ENCODE peak calls at places on chromosomes 16 and 17, in seven cellular contexts. One of them, this sample, is unnamed.

GRCh38 chr17:67570797-67571196 is 146.9 kb upstream of the NOL11 start:
- DNase-seq in cardiac septum: no peak
- DNase-seq in NCI-H510A treated with DMSO at 0.1 percent for 48 hours: no peak
- DNase-seq in fibroblast of lung: no peak
- DNase-seq in amygdala: no peak
- DNase-seq in NCI-H1105: no peak
- DNase-seq in uterus: no peak
- DNase-seq in this sample: no peak

GRCh38 chr16:84922351-84923135 is 88.8 kb downstream of the ZDHHC7 start:
- DNase-seq in fibroblast of lung: peak
- DNase-seq in cardiac septum: peak
- DNase-seq in amygdala: peak
- DNase-seq in uterus: peak
- DNase-seq in NCI-H510A treated with DMSO at 0.1 percent for 48 hours: peak
- DNase-seq in NCI-H1105: peak
- DNase-seq in this sample: no peak

GRCh38 chr16:87593710-87594258 is 8.5 kb upstream of the JPH3 start:
- DNase-seq in fibroblast of lung: no peak
- DNase-seq in NCI-H1105: no peak
- DNase-seq in amygdala: no peak
- DNase-seq in NCI-H510A treated with DMSO at 0.1 percent for 48 hours: no peak
- DNase-seq in cardiac septum: no peak
- DNase-seq in uterus: no peak
- DNase-seq in this sample: no peak

GRCh38 chr17:82867763-82868325 is 28.0 kb upstream of the ZNF750 start:
- DNase-seq in uterus: no peak
- DNase-seq in cardiac septum: no peak
- DNase-seq in NCI-H510A treated with DMSO at 0.1 percent for 48 hours: no peak
- DNase-seq in NCI-H1105: no peak
- DNase-seq in amygdala: no peak
- DNase-seq in fibroblast of lung: no peak
- DNase-seq in this sample: no peak

GRCh38 chr16:21646091-21646490 is 6.3 kb downstream of the IGSF6 start:
- DNase-seq in NCI-H510A treated with DMSO at 0.1 percent for 48 hours: no peak
- DNase-seq in cardiac septum: no peak
- DNase-seq in fibroblast of lung: no peak
- DNase-seq in NCI-H1105: no peak
- DNase-seq in amygdala: no peak
- DNase-seq in uterus: no peak
- DNase-seq in this sample: no peak

GRCh38 chr16:50310308-50311133 is 44.2 kb downstream of the ADCY7 start:
- DNase-seq in NCI-H510A treated with DMSO at 0.1 percent for 48 hours: no peak
- DNase-seq in cardiac septum: peak
- DNase-seq in NCI-H1105: no peak
- DNase-seq in fibroblast of lung: no peak
- DNase-seq in uterus: no peak
- DNase-seq in amygdala: no peak
- DNase-seq in this sample: no peak

GRCh38 chr17:72378414-72379395 is 257.9 kb downstream of the SOX9 start:
- DNase-seq in NCI-H1105: no peak
- DNase-seq in cardiac septum: no peak
- DNase-seq in NCI-H510A treated with DMSO at 0.1 percent for 48 hours: no peak
- DNase-seq in fibroblast of lung: no peak
- DNase-seq in amygdala: peak
- DNase-seq in uterus: no peak
- DNase-seq in this sample: no peak

GRCh38 chr16:86343733-86344585 is 166.4 kb upstream of the FOXF1 start:
- DNase-seq in cardiac septum: no peak
- DNase-seq in NCI-H1105: peak
- DNase-seq in uterus: no peak
- DNase-seq in amygdala: no peak
- DNase-seq in NCI-H510A treated with DMSO at 0.1 percent for 48 hours: no peak
- DNase-seq in fibroblast of lung: no peak
- DNase-seq in this sample: no peak

GRCh38 chr17:43398724-43399595 is at the start of gene ARL4D:
- DNase-seq in uterus: peak
- DNase-seq in fibroblast of lung: peak
- DNase-seq in cardiac septum: peak
- DNase-seq in NCI-H510A treated with DMSO at 0.1 percent for 48 hours: no peak
- DNase-seq in amygdala: peak
- DNase-seq in NCI-H1105: peak
- DNase-seq in this sample: peak

GRCh38 chr17:37146578-37147119 is 197.9 kb downstream of the AATF start:
- DNase-seq in NCI-H510A treated with DMSO at 0.1 percent for 48 hours: no peak
- DNase-seq in cardiac septum: no peak
- DNase-seq in fibroblast of lung: no peak
- DNase-seq in uterus: no peak
- DNase-seq in amygdala: no peak
- DNase-seq in NCI-H1105: no peak
- DNase-seq in this sample: no peak

GRCh38 chr16:89374393-89374948 is 115.9 kb downstream of the ANKRD11 start:
- DNase-seq in amygdala: peak
- DNase-seq in NCI-H510A treated with DMSO at 0.1 percent for 48 hours: peak
- DNase-seq in uterus: no peak
- DNase-seq in NCI-H1105: no peak
- DNase-seq in cardiac septum: no peak
- DNase-seq in fibroblast of lung: peak
- DNase-seq in this sample: no peak

GRCh38 chr17:7552621-7553051 is 3.8 kb downstream of the TNFSF12 start:
- DNase-seq in uterus: no peak
- DNase-seq in amygdala: no peak
- DNase-seq in fibroblast of lung: no peak
- DNase-seq in NCI-H1105: no peak
- DNase-seq in NCI-H510A treated with DMSO at 0.1 percent for 48 hours: no peak
- DNase-seq in cardiac septum: no peak
- DNase-seq in this sample: no peak

GRCh38 chr17:41331606-41332005 is 16.1 kb upstream of the KRTAP17-1 start:
- DNase-seq in cardiac septum: no peak
- DNase-seq in NCI-H510A treated with DMSO at 0.1 percent for 48 hours: no peak
- DNase-seq in fibroblast of lung: no peak
- DNase-seq in amygdala: no peak
- DNase-seq in uterus: no peak
- DNase-seq in NCI-H1105: no peak
- DNase-seq in this sample: no peak

GRCh38 chr16:78324649-78325274 is 225.3 kb downstream of the WWOX start:
- DNase-seq in cardiac septum: no peak
- DNase-seq in fibroblast of lung: peak
- DNase-seq in NCI-H510A treated with DMSO at 0.1 percent for 48 hours: no peak
- DNase-seq in uterus: no peak
- DNase-seq in NCI-H1105: no peak
- DNase-seq in amygdala: no peak
- DNase-seq in this sample: no peak

GRCh38 chr17:74730491-74731346 is 6.3 kb upstream of the RAB37 start:
- DNase-seq in NCI-H510A treated with DMSO at 0.1 percent for 48 hours: no peak
- DNase-seq in NCI-H1105: no peak
- DNase-seq in uterus: no peak
- DNase-seq in fibroblast of lung: no peak
- DNase-seq in cardiac septum: no peak
- DNase-seq in amygdala: no peak
- DNase-seq in this sample: no peak

GRCh38 chr16:66408181-66409048 is 18.7 kb upstream of the BEAN1 start:
- DNase-seq in NCI-H1105: no peak
- DNase-seq in fibroblast of lung: peak
- DNase-seq in amygdala: no peak
- DNase-seq in NCI-H510A treated with DMSO at 0.1 percent for 48 hours: no peak
- DNase-seq in uterus: no peak
- DNase-seq in cardiac septum: no peak
- DNase-seq in this sample: no peak

GRCh38 chr16:48220891-48221290 is 23.2 kb upstream of the LONP2 start:
- DNase-seq in cardiac septum: no peak
- DNase-seq in NCI-H510A treated with DMSO at 0.1 percent for 48 hours: no peak
- DNase-seq in uterus: no peak
- DNase-seq in NCI-H1105: no peak
- DNase-seq in amygdala: no peak
- DNase-seq in fibroblast of lung: no peak
- DNase-seq in this sample: no peak

GRCh38 chr16:19014456-19014855 is 30.7 kb downstream of the TMC7 start:
- DNase-seq in cardiac septum: no peak
- DNase-seq in fibroblast of lung: no peak
- DNase-seq in amygdala: peak
- DNase-seq in NCI-H510A treated with DMSO at 0.1 percent for 48 hours: no peak
- DNase-seq in NCI-H1105: no peak
- DNase-seq in uterus: no peak
- DNase-seq in this sample: no peak

GRCh38 chr17:29579866-29580771 is 9.3 kb downstream of the GIT1 start:
- DNase-seq in amygdala: peak
- DNase-seq in NCI-H1105: peak
- DNase-seq in fibroblast of lung: peak
- DNase-seq in uterus: peak
- DNase-seq in NCI-H510A treated with DMSO at 0.1 percent for 48 hours: peak
- DNase-seq in cardiac septum: peak
- DNase-seq in this sample: peak

GRCh38 chr16:24685539-24686432 is 43.7 kb upstream of the TNRC6A start:
- DNase-seq in NCI-H1105: no peak
- DNase-seq in NCI-H510A treated with DMSO at 0.1 percent for 48 hours: peak
- DNase-seq in uterus: peak
- DNase-seq in fibroblast of lung: peak
- DNase-seq in cardiac septum: peak
- DNase-seq in amygdala: peak
- DNase-seq in this sample: no peak

GRCh38 chr16:68417711-68418301 is 30.5 kb downstream of the SMPD3 start:
- DNase-seq in uterus: no peak
- DNase-seq in amygdala: peak
- DNase-seq in cardiac septum: peak
- DNase-seq in fibroblast of lung: no peak
- DNase-seq in NCI-H1105: peak
- DNase-seq in NCI-H510A treated with DMSO at 0.1 percent for 48 hours: peak
- DNase-seq in this sample: peak

GRCh38 chr16:30551781-30552180 is 6.4 kb downstream of the ZNF764 start:
- DNase-seq in cardiac septum: no peak
- DNase-seq in NCI-H510A treated with DMSO at 0.1 percent for 48 hours: no peak
- DNase-seq in amygdala: no peak
- DNase-seq in uterus: no peak
- DNase-seq in fibroblast of lung: no peak
- DNase-seq in NCI-H1105: no peak
- DNase-seq in this sample: peak

GRCh38 chr16:54286330-54287017 is at the start of gene IRX3:
- DNase-seq in NCI-H510A treated with DMSO at 0.1 percent for 48 hours: peak
- DNase-seq in fibroblast of lung: peak
- DNase-seq in uterus: peak
- DNase-seq in NCI-H1105: peak
- DNase-seq in cardiac septum: peak
- DNase-seq in amygdala: no peak
- DNase-seq in this sample: no peak

GRCh38 chr17:45230787-45231480 is 9.2 kb downstream of the FMNL1 start:
- DNase-seq in amygdala: no peak
- DNase-seq in fibroblast of lung: peak
- DNase-seq in uterus: no peak
- DNase-seq in cardiac septum: no peak
- DNase-seq in NCI-H1105: no peak
- DNase-seq in NCI-H510A treated with DMSO at 0.1 percent for 48 hours: no peak
- DNase-seq in this sample: no peak

GRCh38 chr17:55693244-55694216 is 29.1 kb downstream of the TMEM100 start:
- DNase-seq in NCI-H1105: no peak
- DNase-seq in NCI-H510A treated with DMSO at 0.1 percent for 48 hours: no peak
- DNase-seq in cardiac septum: no peak
- DNase-seq in amygdala: no peak
- DNase-seq in fibroblast of lung: peak
- DNase-seq in uterus: no peak
- DNase-seq in this sample: no peak

GRCh38 chr17:16440814-16441629 is 25.7 kb downstream of the TRPV2 start:
- DNase-seq in NCI-H1105: no peak
- DNase-seq in cardiac septum: no peak
- DNase-seq in NCI-H510A treated with DMSO at 0.1 percent for 48 hours: no peak
- DNase-seq in amygdala: no peak
- DNase-seq in fibroblast of lung: no peak
- DNase-seq in uterus: no peak
- DNase-seq in this sample: no peak

GRCh38 chr17:78838574-78839005 is 2.0 kb downstream of the USP36 start:
- DNase-seq in fibroblast of lung: no peak
- DNase-seq in cardiac septum: no peak
- DNase-seq in uterus: no peak
- DNase-seq in amygdala: no peak
- DNase-seq in NCI-H510A treated with DMSO at 0.1 percent for 48 hours: peak
- DNase-seq in NCI-H1105: no peak
- DNase-seq in this sample: no peak

GRCh38 chr17:2593846-2594656 is 597 bp downstream of the PAFAH1B1 start:
- DNase-seq in fibroblast of lung: peak
- DNase-seq in cardiac septum: peak
- DNase-seq in NCI-H510A treated with DMSO at 0.1 percent for 48 hours: peak
- DNase-seq in uterus: peak
- DNase-seq in NCI-H1105: peak
- DNase-seq in amygdala: peak
- DNase-seq in this sample: peak

GRCh38 chr16:74568961-74569631 is 37.8 kb downstream of the GLG1 start:
- DNase-seq in cardiac septum: no peak
- DNase-seq in NCI-H510A treated with DMSO at 0.1 percent for 48 hours: no peak
- DNase-seq in NCI-H1105: no peak
- DNase-seq in fibroblast of lung: peak
- DNase-seq in uterus: no peak
- DNase-seq in amygdala: no peak
- DNase-seq in this sample: no peak

GRCh38 chr16:57380671-57381462 is 8.6 kb downstream of the CX3CL1 start:
- DNase-seq in uterus: no peak
- DNase-seq in amygdala: peak
- DNase-seq in cardiac septum: no peak
- DNase-seq in fibroblast of lung: no peak
- DNase-seq in NCI-H510A treated with DMSO at 0.1 percent for 48 hours: no peak
- DNase-seq in NCI-H1105: no peak
- DNase-seq in this sample: no peak

GRCh38 chr17:1203111-1203966 is 23.6 kb upstream of the ABR start:
- DNase-seq in NCI-H1105: no peak
- DNase-seq in uterus: peak
- DNase-seq in fibroblast of lung: peak
- DNase-seq in NCI-H510A treated with DMSO at 0.1 percent for 48 hours: no peak
- DNase-seq in amygdala: no peak
- DNase-seq in cardiac septum: peak
- DNase-seq in this sample: peak

GRCh38 chr16:15899538-15900100 is 11.2 kb upstream of the CEP20 start:
- DNase-seq in amygdala: no peak
- DNase-seq in fibroblast of lung: peak
- DNase-seq in NCI-H510A treated with DMSO at 0.1 percent for 48 hours: peak
- DNase-seq in uterus: no peak
- DNase-seq in NCI-H1105: no peak
- DNase-seq in cardiac septum: no peak
- DNase-seq in this sample: no peak

GRCh38 chr16:57091200-57091989 is 988 bp upstream of the CPNE2 start:
- DNase-seq in amygdala: no peak
- DNase-seq in fibroblast of lung: peak
- DNase-seq in uterus: peak
- DNase-seq in cardiac septum: no peak
- DNase-seq in NCI-H1105: no peak
- DNase-seq in NCI-H510A treated with DMSO at 0.1 percent for 48 hours: no peak
- DNase-seq in this sample: no peak

GRCh38 chr17:12365805-12366204 is 299.9 kb upstream of the MYOCD start:
- DNase-seq in fibroblast of lung: peak
- DNase-seq in NCI-H1105: no peak
- DNase-seq in NCI-H510A treated with DMSO at 0.1 percent for 48 hours: no peak
- DNase-seq in amygdala: no peak
- DNase-seq in uterus: peak
- DNase-seq in cardiac septum: peak
- DNase-seq in this sample: no peak

GRCh38 chr17:41149652-41149985 is at the start of gene KRTAP4-5:
- DNase-seq in NCI-H1105: no peak
- DNase-seq in cardiac septum: no peak
- DNase-seq in uterus: no peak
- DNase-seq in fibroblast of lung: no peak
- DNase-seq in amygdala: no peak
- DNase-seq in NCI-H510A treated with DMSO at 0.1 percent for 48 hours: no peak
- DNase-seq in this sample: no peak

GRCh38 chr16:55001931-55002330 is 71.3 kb downstream of the IRX5 start:
- DNase-seq in amygdala: no peak
- DNase-seq in NCI-H510A treated with DMSO at 0.1 percent for 48 hours: no peak
- DNase-seq in cardiac septum: no peak
- DNase-seq in NCI-H1105: no peak
- DNase-seq in fibroblast of lung: no peak
- DNase-seq in uterus: no peak
- DNase-seq in this sample: no peak

This sample was measured in activated CD4-positive, alpha-beta T cell treated with anti-CD3 and anti-CD28 coated beads, Interleukin-2, amount 50 U/mL, for 4 hours.